ENCODE peak calls at places on chromosomes 5 and 9, in eight cellular contexts. X is ovary, R is lower lobe of right lung, C is frontal cortex, O is endothelial cell, W is PC-3, N is left lung, M is H1. I is an unnamed sample.

GRCh38 chr9:137390553-137391410 is 32.2 kb downstream of the EXD3 start:
- DNase-seq in O (no peak), M (no peak), W (peak; percentile 31), X (no peak), R (no peak), N (no peak), C (peak; percentile 67), I (no peak)

GRCh38 chr5:99034336-99034735 is 105.5 kb upstream of the CHD1 start:
- DNase-seq in C (no peak), X (no peak), O (no peak), M (no peak), R (no peak), N (no peak), W (peak; percentile 54), I (no peak)

GRCh38 chr9:121700165-121700830 is 48.9 kb downstream of the DAB2IP start:
- DNase-seq in W (peak; percentile 55), M (peak; percentile 77), O (peak; percentile 73), X (peak; percentile 73), N (peak; percentile 87), C (no peak), R (peak; percentile 87), I (peak; percentile 30)

GRCh38 chr9:116008278-116008677 is 145.3 kb upstream of the PAPPA start:
- DNase-seq in O (no peak), R (no peak), C (no peak), N (no peak), W (peak; percentile 78), X (no peak), M (no peak), I (no peak)

GRCh38 chr5:58314356-58315045 is 145.4 kb downstream of the PLK2 start:
- DNase-seq in O (no peak), X (no peak), R (no peak), M (no peak), W (peak; percentile 17), C (no peak), N (no peak), I (no peak)

GRCh38 chr9:115172105-115172504 is 54.1 kb upstream of the TNC start:
- DNase-seq in X (no peak), N (no peak), R (no peak), W (no peak), M (no peak), O (no peak), C (no peak), I (no peak)

GRCh38 chr9:76067693-76068092 is 177.2 kb downstream of the PCSK5 start:
- DNase-seq in X (no peak), N (no peak), R (no peak), M (no peak), W (no peak), C (no peak), O (no peak), I (no peak)

GRCh38 chr5:65672787-65673186 is 48.0 kb downstream of the SHLD3 start:
- DNase-seq in X (no peak), M (no peak), R (no peak), N (no peak), C (no peak), O (no peak), W (peak; percentile 4), I (no peak)

GRCh38 chr9:109198736-109199384 is 31.8 kb upstream of the FRRS1L start:
- DNase-seq in O (no peak), N (no peak), C (no peak), X (no peak), M (no peak), W (peak; percentile 28), R (no peak), I (no peak)

GRCh38 chr9:31486630-31487029 is 897.8 kb upstream of the ACO1 start:
- DNase-seq in N (no peak), C (no peak), O (no peak), W (no peak), X (no peak), M (no peak), R (no peak), I (no peak)

GRCh38 chr9:134544388-134545212 is 97.0 kb upstream of the COL5A1 start:
- DNase-seq in W (peak; percentile 35), O (no peak), N (peak; percentile 65), M (no peak), C (peak; percentile 43), X (peak; percentile 54), R (no peak), I (no peak)

I was measured in COR-L47.